ENCODE peak calls at places on chromosomes 12 and 14, in ten cellular contexts. One of them, this sample, is unnamed.

GRCh38 chr12:25052191-25053020 is 103.5 kb upstream of the BCAT1 start:
- DNase-seq in mesothelial cell of epicardium: no peak
- DNase-seq in PC-9: no peak
- DNase-seq in MCF 10A: no peak
- DNase-seq in DND-41: peak; percentile 70
- DNase-seq in left ventricle myocardium inferior: no peak
- DNase-seq in cardiac fibroblast: peak; percentile 31
- DNase-seq in breast epithelium: no peak
- DNase-seq in fibroblast of villous mesenchyme: no peak
- DNase-seq in neural crest cell: no peak
- DNase-seq in this sample: peak; percentile 24

GRCh38 chr12:128726866-128727265 is 96.9 kb downstream of the SLC15A4 start:
- DNase-seq in DND-41: no peak
- DNase-seq in mesothelial cell of epicardium: no peak
- DNase-seq in PC-9: no peak
- DNase-seq in MCF 10A: peak; percentile 43
- DNase-seq in cardiac fibroblast: no peak
- DNase-seq in fibroblast of villous mesenchyme: no peak
- DNase-seq in left ventricle myocardium inferior: no peak
- DNase-seq in breast epithelium: no peak
- DNase-seq in neural crest cell: no peak
- DNase-seq in this sample: no peak

GRCh38 chr12:31496257-31496656 is 94.7 kb downstream of the DENND5B start:
- DNase-seq in PC-9: no peak
- DNase-seq in neural crest cell: no peak
- DNase-seq in DND-41: no peak
- DNase-seq in MCF 10A: no peak
- DNase-seq in mesothelial cell of epicardium: no peak
- DNase-seq in cardiac fibroblast: no peak
- DNase-seq in breast epithelium: no peak
- DNase-seq in left ventricle myocardium inferior: no peak
- DNase-seq in fibroblast of villous mesenchyme: peak; percentile 36
- DNase-seq in this sample: no peak

GRCh38 chr14:77005559-77005958 is 22.9 kb downstream of the IRF2BPL start:
- DNase-seq in breast epithelium: no peak
- DNase-seq in PC-9: no peak
- DNase-seq in MCF 10A: no peak
- DNase-seq in neural crest cell: no peak
- DNase-seq in cardiac fibroblast: no peak
- DNase-seq in mesothelial cell of epicardium: no peak
- DNase-seq in left ventricle myocardium inferior: no peak
- DNase-seq in fibroblast of villous mesenchyme: no peak
- DNase-seq in DND-41: no peak
- DNase-seq in this sample: no peak

GRCh38 chr12:102095677-102096263 is 24.1 kb downstream of the NUP37 start:
- DNase-seq in PC-9: no peak
- DNase-seq in DND-41: no peak
- DNase-seq in MCF 10A: peak; percentile 23
- DNase-seq in neural crest cell: no peak
- DNase-seq in fibroblast of villous mesenchyme: peak; percentile 61
- DNase-seq in breast epithelium: no peak
- DNase-seq in left ventricle myocardium inferior: no peak
- DNase-seq in cardiac fibroblast: peak; percentile 49
- DNase-seq in mesothelial cell of epicardium: no peak
- DNase-seq in this sample: no peak

GRCh38 chr12:123267991-123268843 is 3.4 kb downstream of the CDK2AP1 start:
- DNase-seq in cardiac fibroblast: no peak
- DNase-seq in neural crest cell: no peak
- DNase-seq in MCF 10A: no peak
- DNase-seq in breast epithelium: no peak
- DNase-seq in PC-9: no peak
- DNase-seq in mesothelial cell of epicardium: no peak
- DNase-seq in fibroblast of villous mesenchyme: no peak
- DNase-seq in DND-41: no peak
- DNase-seq in left ventricle myocardium inferior: peak; percentile 34
- DNase-seq in this sample: peak; percentile 24

GRCh38 chr12:20547788-20548575 is 147.2 kb upstream of the SLCO1C1 start:
- DNase-seq in cardiac fibroblast: peak; percentile 73
- DNase-seq in MCF 10A: peak; percentile 22
- DNase-seq in left ventricle myocardium inferior: no peak
- DNase-seq in neural crest cell: no peak
- DNase-seq in mesothelial cell of epicardium: no peak
- DNase-seq in fibroblast of villous mesenchyme: no peak
- DNase-seq in breast epithelium: no peak
- DNase-seq in PC-9: no peak
- DNase-seq in DND-41: no peak
- DNase-seq in this sample: no peak

GRCh38 chr12:47884501-47884900 is 20.3 kb downstream of the VDR start:
- DNase-seq in neural crest cell: no peak
- DNase-seq in fibroblast of villous mesenchyme: no peak
- DNase-seq in mesothelial cell of epicardium: no peak
- DNase-seq in breast epithelium: no peak
- DNase-seq in PC-9: no peak
- DNase-seq in cardiac fibroblast: no peak
- DNase-seq in MCF 10A: no peak
- DNase-seq in left ventricle myocardium inferior: no peak
- DNase-seq in DND-41: no peak
- DNase-seq in this sample: no peak

GRCh38 chr12:104958946-104959841 is 1.1 kb upstream of the SLC41A2 start:
- DNase-seq in fibroblast of villous mesenchyme: peak; percentile 60
- DNase-seq in left ventricle myocardium inferior: no peak
- DNase-seq in PC-9: peak; percentile 27
- DNase-seq in DND-41: no peak
- DNase-seq in breast epithelium: no peak
- DNase-seq in neural crest cell: no peak
- DNase-seq in cardiac fibroblast: peak; percentile 46
- DNase-seq in MCF 10A: peak; percentile 53
- DNase-seq in mesothelial cell of epicardium: no peak
- DNase-seq in this sample: peak; percentile 36

GRCh38 chr12:31874961-31875608 is 84.1 kb upstream of the RESF1 start:
- DNase-seq in neural crest cell: no peak
- DNase-seq in PC-9: peak; percentile 13
- DNase-seq in cardiac fibroblast: peak; percentile 97
- DNase-seq in fibroblast of villous mesenchyme: peak; percentile 84
- DNase-seq in left ventricle myocardium inferior: peak; percentile 55
- DNase-seq in mesothelial cell of epicardium: no peak
- DNase-seq in MCF 10A: peak; percentile 79
- DNase-seq in DND-41: peak; percentile 78
- DNase-seq in breast epithelium: no peak
- DNase-seq in this sample: peak; percentile 25

GRCh38 chr12:111327474-111327873 is 41.4 kb downstream of the PHETA1 start:
- DNase-seq in PC-9: no peak
- DNase-seq in MCF 10A: no peak
- DNase-seq in DND-41: no peak
- DNase-seq in breast epithelium: no peak
- DNase-seq in mesothelial cell of epicardium: no peak
- DNase-seq in cardiac fibroblast: no peak
- DNase-seq in neural crest cell: no peak
- DNase-seq in fibroblast of villous mesenchyme: no peak
- DNase-seq in left ventricle myocardium inferior: no peak
- DNase-seq in this sample: no peak

GRCh38 chr12:67648306-67649164 is at the start of gene DYRK2:
- DNase-seq in neural crest cell: peak; percentile 71
- DNase-seq in fibroblast of villous mesenchyme: peak; percentile 79
- DNase-seq in cardiac fibroblast: peak; percentile 74
- DNase-seq in breast epithelium: peak; percentile 61
- DNase-seq in mesothelial cell of epicardium: peak; percentile 77
- DNase-seq in left ventricle myocardium inferior: peak; percentile 87
- DNase-seq in PC-9: peak; percentile 79
- DNase-seq in MCF 10A: peak; percentile 65
- DNase-seq in DND-41: peak; percentile 84
- DNase-seq in this sample: peak; percentile 80

GRCh38 chr14:93975791-93976476 is 436 bp downstream of the ASB2 start:
- DNase-seq in DND-41: no peak
- DNase-seq in PC-9: no peak
- DNase-seq in neural crest cell: no peak
- DNase-seq in breast epithelium: no peak
- DNase-seq in left ventricle myocardium inferior: no peak
- DNase-seq in MCF 10A: no peak
- DNase-seq in mesothelial cell of epicardium: no peak
- DNase-seq in cardiac fibroblast: peak; percentile 25
- DNase-seq in fibroblast of villous mesenchyme: no peak
- DNase-seq in this sample: no peak

GRCh38 chr12:131806654-131807053 is 21.5 kb upstream of the MMP17 start:
- DNase-seq in neural crest cell: no peak
- DNase-seq in breast epithelium: no peak
- DNase-seq in mesothelial cell of epicardium: no peak
- DNase-seq in cardiac fibroblast: no peak
- DNase-seq in left ventricle myocardium inferior: no peak
- DNase-seq in MCF 10A: no peak
- DNase-seq in PC-9: no peak
- DNase-seq in fibroblast of villous mesenchyme: no peak
- DNase-seq in DND-41: no peak
- DNase-seq in this sample: no peak

GRCh38 chr14:20683125-20683895 is 1.1 kb upstream of the RNASE4 start:
- DNase-seq in cardiac fibroblast: peak; percentile 97
- DNase-seq in left ventricle myocardium inferior: peak; percentile 73
- DNase-seq in neural crest cell: peak; percentile 76
- DNase-seq in PC-9: peak; percentile 64
- DNase-seq in MCF 10A: peak; percentile 85
- DNase-seq in fibroblast of villous mesenchyme: peak; percentile 88
- DNase-seq in mesothelial cell of epicardium: peak; percentile 43
- DNase-seq in breast epithelium: peak; percentile 64
- DNase-seq in DND-41: peak; percentile 87
- DNase-seq in this sample: peak; percentile 89

GRCh38 chr12:402127-402456 is 648 bp downstream of the CCDC77 start:
- DNase-seq in mesothelial cell of epicardium: no peak
- DNase-seq in DND-41: peak; percentile 29
- DNase-seq in neural crest cell: no peak
- DNase-seq in MCF 10A: peak; percentile 53
- DNase-seq in cardiac fibroblast: peak; percentile 54
- DNase-seq in PC-9: no peak
- DNase-seq in breast epithelium: no peak
- DNase-seq in left ventricle myocardium inferior: no peak
- DNase-seq in fibroblast of villous mesenchyme: peak; percentile 41
- DNase-seq in this sample: peak; percentile 41
- TF ChIP-seq CTCF in mesothelial cell of epicardium: no peak
- TF ChIP-seq CTCF in DND-41: peak; percentile 63
- TF ChIP-seq CTCF in neural crest cell: peak; percentile 56
- TF ChIP-seq CTCF in MCF 10A: no peak
- TF ChIP-seq CTCF in cardiac fibroblast: peak; percentile 33
- TF ChIP-seq CTCF in PC-9: peak; percentile 52
- TF ChIP-seq CTCF in breast epithelium: no peak
- TF ChIP-seq CTCF in left ventricle myocardium inferior: no peak
- TF ChIP-seq CTCF in fibroblast of villous mesenchyme: peak; percentile 35
- TF ChIP-seq CTCF in this sample: no peak

GRCh38 chr14:51644215-51644969 is 7.3 kb upstream of the FRMD6 start:
- DNase-seq in fibroblast of villous mesenchyme: no peak
- DNase-seq in breast epithelium: no peak
- DNase-seq in cardiac fibroblast: no peak
- DNase-seq in DND-41: no peak
- DNase-seq in mesothelial cell of epicardium: no peak
- DNase-seq in neural crest cell: no peak
- DNase-seq in MCF 10A: no peak
- DNase-seq in left ventricle myocardium inferior: no peak
- DNase-seq in PC-9: no peak
- DNase-seq in this sample: no peak

GRCh38 chr14:51639668-51640316 is 11.9 kb upstream of the FRMD6 start:
- DNase-seq in neural crest cell: no peak
- DNase-seq in MCF 10A: no peak
- DNase-seq in cardiac fibroblast: no peak
- DNase-seq in mesothelial cell of epicardium: no peak
- DNase-seq in DND-41: no peak
- DNase-seq in breast epithelium: no peak
- DNase-seq in left ventricle myocardium inferior: no peak
- DNase-seq in fibroblast of villous mesenchyme: no peak
- DNase-seq in PC-9: no peak
- DNase-seq in this sample: no peak

GRCh38 chr14:51648296-51648695 is 3.4 kb upstream of the FRMD6 start:
- DNase-seq in left ventricle myocardium inferior: no peak
- DNase-seq in MCF 10A: no peak
- DNase-seq in breast epithelium: no peak
- DNase-seq in fibroblast of villous mesenchyme: no peak
- DNase-seq in cardiac fibroblast: no peak
- DNase-seq in PC-9: no peak
- DNase-seq in DND-41: no peak
- DNase-seq in neural crest cell: no peak
- DNase-seq in mesothelial cell of epicardium: no peak
- DNase-seq in this sample: no peak

GRCh38 chr14:51638071-51638944 is 13.4 kb upstream of the FRMD6 start:
- DNase-seq in neural crest cell: no peak
- DNase-seq in cardiac fibroblast: peak; percentile 59
- DNase-seq in left ventricle myocardium inferior: no peak
- DNase-seq in mesothelial cell of epicardium: no peak
- DNase-seq in PC-9: peak; percentile 74
- DNase-seq in MCF 10A: peak; percentile 38
- DNase-seq in DND-41: no peak
- DNase-seq in breast epithelium: no peak
- DNase-seq in fibroblast of villous mesenchyme: peak; percentile 74
- DNase-seq in this sample: no peak

GRCh38 chr14:51643137-51643536 is 8.6 kb upstream of the FRMD6 start:
- DNase-seq in DND-41: no peak
- DNase-seq in breast epithelium: no peak
- DNase-seq in neural crest cell: no peak
- DNase-seq in PC-9: no peak
- DNase-seq in left ventricle myocardium inferior: no peak
- DNase-seq in MCF 10A: peak; percentile 30
- DNase-seq in fibroblast of villous mesenchyme: no peak
- DNase-seq in mesothelial cell of epicardium: no peak
- DNase-seq in cardiac fibroblast: peak; percentile 84
- DNase-seq in this sample: no peak
- TF ChIP-seq CTCF in DND-41: no peak
- TF ChIP-seq CTCF in breast epithelium: no peak
- TF ChIP-seq CTCF in neural crest cell: no peak
- TF ChIP-seq CTCF in PC-9: no peak
- TF ChIP-seq CTCF in left ventricle myocardium inferior: no peak
- TF ChIP-seq CTCF in MCF 10A: no peak
- TF ChIP-seq CTCF in fibroblast of villous mesenchyme: no peak
- TF ChIP-seq CTCF in mesothelial cell of epicardium: no peak
- TF ChIP-seq CTCF in cardiac fibroblast: no peak
- TF ChIP-seq CTCF in this sample: no peak

DNA sequence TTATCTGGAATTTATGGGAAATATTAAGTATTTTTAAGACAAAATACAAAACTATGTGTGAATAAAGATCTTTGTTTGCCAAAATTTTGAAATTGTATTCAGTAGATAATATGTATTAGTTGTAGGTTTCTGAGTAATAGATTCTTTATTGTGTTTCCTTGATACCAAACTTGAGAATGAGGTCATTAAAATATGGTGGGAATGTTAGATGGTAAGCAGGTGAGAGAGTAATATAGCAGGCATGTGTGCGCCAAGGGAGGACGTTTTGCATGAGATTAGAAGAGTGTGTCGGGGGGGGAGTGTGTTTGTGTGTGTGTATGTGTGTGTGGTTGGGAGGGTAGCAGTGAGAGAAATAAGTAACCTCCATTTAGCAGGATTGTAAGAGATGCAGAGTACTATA is 376.5 kb downstream of the NPAS3 start:
- DNase-seq in mesothelial cell of epicardium: no peak
- DNase-seq in DND-41: no peak
- DNase-seq in MCF 10A: no peak
- DNase-seq in cardiac fibroblast: no peak
- DNase-seq in left ventricle myocardium inferior: no peak
- DNase-seq in neural crest cell: no peak
- DNase-seq in fibroblast of villous mesenchyme: no peak
- DNase-seq in PC-9: no peak
- DNase-seq in breast epithelium: no peak
- DNase-seq in this sample: no peak
- TF ChIP-seq CTCF in mesothelial cell of epicardium: no peak
- TF ChIP-seq CTCF in DND-41: no peak
- TF ChIP-seq CTCF in MCF 10A: no peak
- TF ChIP-seq CTCF in cardiac fibroblast: no peak
- TF ChIP-seq CTCF in left ventricle myocardium inferior: no peak
- TF ChIP-seq CTCF in neural crest cell: no peak
- TF ChIP-seq CTCF in fibroblast of villous mesenchyme: no peak
- TF ChIP-seq CTCF in PC-9: no peak
- TF ChIP-seq CTCF in breast epithelium: no peak
- TF ChIP-seq CTCF in this sample: no peak

GRCh38 chr14:102295301-102295700 is 9.7 kb downstream of the MOK start:
- DNase-seq in mesothelial cell of epicardium: no peak
- DNase-seq in cardiac fibroblast: peak; percentile 59
- DNase-seq in fibroblast of villous mesenchyme: no peak
- DNase-seq in neural crest cell: no peak
- DNase-seq in breast epithelium: no peak
- DNase-seq in left ventricle myocardium inferior: no peak
- DNase-seq in PC-9: no peak
- DNase-seq in DND-41: no peak
- DNase-seq in MCF 10A: no peak
- DNase-seq in this sample: no peak
- TF ChIP-seq CTCF in mesothelial cell of epicardium: no peak
- TF ChIP-seq CTCF in cardiac fibroblast: peak; percentile 62
- TF ChIP-seq CTCF in fibroblast of villous mesenchyme: peak; percentile 42
- TF ChIP-seq CTCF in neural crest cell: peak; percentile 26
- TF ChIP-seq CTCF in breast epithelium: no peak
- TF ChIP-seq CTCF in left ventricle myocardium inferior: peak; percentile 37
- TF ChIP-seq CTCF in PC-9: no peak
- TF ChIP-seq CTCF in DND-41: peak; percentile 38
- TF ChIP-seq CTCF in MCF 10A: no peak
- TF ChIP-seq CTCF in this sample: no peak